ENCODE peak calls at places on chromosomes 3 and 15, in ten cellular contexts. T is left lung; F is cardiac muscle cell; M is AG09319; X is AG08396; P is neural crest cell; O is stimulated activated CD8-positive, alpha-beta memory T cell treated with anti-CD3 and anti-CD28 coated beads, Interleukin-2, amount 100 ng/mL, for 1 hour; N is AG04450; A is COLO829; E is spleen. B is an unnamed sample.
A peak's percentile ranks its signal among the peaks of the same experiment; 100 is the strongest.

GRCh38 chr3:63763156-63763555 is 55.9 kb upstream of the C3orf49 start:
- DNase-seq in T (no peak), F (no peak), M (peak; percentile 24), X (peak; percentile 10), P (no peak), O (no peak), N (no peak), A (peak; percentile 63), E (no peak), B (peak; percentile 77)

GRCh38 chr15:45616901-45617323 is 17.9 kb upstream of the SQOR start:
- DNase-seq in T (no peak), F (no peak), M (no peak), X (no peak), P (no peak), O (no peak), N (no peak), A (no peak), E (no peak), B (peak; percentile 66)

GRCh38 chr3:147775816-147776530 is 366.8 kb downstream of the ZIC1 start:
- DNase-seq in T (no peak), F (no peak), M (peak; percentile 8), X (no peak), P (no peak), O (no peak), N (no peak), A (no peak), E (no peak), B (no peak)

GRCh38 chr15:25497934-25498333 is 59.1 kb upstream of the UBE3A start:
- DNase-seq in T (no peak), F (no peak), M (no peak), X (no peak), P (no peak), O (no peak), N (no peak), A (no peak), E (no peak), B (no peak)

GRCh38 chr15:75065467-75065850 is 42.1 kb downstream of the PPCDC start:
- DNase-seq in T (no peak), F (no peak), M (no peak), X (no peak), P (no peak), O (no peak), N (no peak), A (no peak), E (no peak), B (no peak)

GRCh38 chr3:32334675-32335074 is 57.0 kb upstream of the CMTM7 start:
- DNase-seq in T (no peak), F (no peak), M (no peak), X (no peak), P (no peak), O (no peak), N (no peak), A (no peak), E (no peak), B (no peak)

GRCh38 chr15:94231728-94232086 is 346 bp downstream of the MCTP2 start:
- DNase-seq in T (peak; percentile 49), F (peak; percentile 48), M (no peak), X (peak; percentile 29), P (peak; percentile 1), O (no peak), N (no peak), A (no peak), E (no peak), B (peak; percentile 8)

GRCh38 chr3:107432013-107432515 is 54.8 kb downstream of the CCDC54 start:
- DNase-seq in T (peak; percentile 43), F (no peak), M (no peak), X (peak; percentile 15), P (no peak), O (no peak), N (no peak), A (no peak), E (no peak), B (no peak)

GRCh38 chr15:92693922-92694331 is 38.4 kb upstream of the FAM174B start:
- DNase-seq in T (no peak), F (peak; percentile 64), M (no peak), X (no peak), P (peak; percentile 51), O (no peak), N (no peak), A (no peak), E (no peak), B (no peak)

GRCh38 chr3:89179355-89179997 is 72.1 kb downstream of the EPHA3 start:
- DNase-seq in T (no peak), F (no peak), M (no peak), X (no peak), P (no peak), O (no peak), N (no peak), A (peak; percentile 65), E (no peak), B (no peak)

GRCh38 chr15:82919231-82919886 is 33.2 kb downstream of the HOMER2 start:
- DNase-seq in T (peak; percentile 43), F (no peak), M (no peak), X (no peak), P (no peak), O (no peak), N (no peak), A (peak; percentile 15), E (peak; percentile 82), B (no peak)

B was measured in foreskin fibroblast.